ENCODE peak calls at places on chromosomes 3 and 15, in five cellular contexts. E is GM12878, S is HepG2, U is tibial nerve, P is stomach. V is an unnamed sample.

GRCh38 chr3:134463676-134464611 is 21.8 kb downstream of the ANAPC13 start:
- DNase-seq in E (no peak), S (no peak), U (peak; percentile 78), P (no peak), V (peak; percentile 58)

GRCh38 chr15:83766326-83766725 is 112.4 kb downstream of the ADAMTSL3 start:
- DNase-seq in E (no peak), S (no peak), U (no peak), P (no peak), V (no peak)

GRCh38 chr3:141045849-141046248 is 5.3 kb upstream of the SPSB4 start:
- DNase-seq in E (no peak), S (no peak), U (no peak), P (no peak), V (no peak)

GRCh38 chr15:71581406-71581930 is 228.9 kb upstream of the NR2E3 start:
- DNase-seq in E (no peak), S (no peak), U (no peak), P (no peak), V (no peak)

GRCh38 chr3:64222501-64222900 is 2.8 kb downstream of the PRICKLE2 start:
- DNase-seq in E (no peak), S (no peak), U (no peak), P (no peak), V (no peak)

GRCh38 chr15:66872394-66872793 is 170.4 kb downstream of the SMAD6 start:
- DNase-seq in E (no peak), S (no peak), U (no peak), P (no peak), V (no peak)

GRCh38 chr3:141940204-141940776 is 63.8 kb downstream of the ATP1B3 start:
- DNase-seq in E (no peak), S (no peak), U (no peak), P (no peak), V (peak; percentile 69)

GRCh38 chr3:191470080-191470479 is 9.1 kb downstream of the PYDC2 start:
- DNase-seq in E (no peak), S (no peak), U (no peak), P (no peak), V (no peak)

GRCh38 chr3:40407611-40408010 is 20.6 kb downstream of the ENTPD3 start:
- DNase-seq in E (no peak), S (no peak), U (no peak), P (no peak), V (no peak)

GRCh38 chr15:64846246-64846645 is 4.5 kb downstream of the PLEKHO2 start:
- DNase-seq in E (no peak), S (no peak), U (no peak), P (no peak), V (no peak)

GRCh38 chr15:89003865-89004725 is 84.2 kb upstream of the ABHD2 start:
- DNase-seq in E (no peak), S (peak; percentile 41), U (no peak), P (no peak), V (no peak)

GRCh38 chr15:69475769-69476358 is 23.2 kb downstream of the RPLP1 start:
- DNase-seq in E (no peak), S (peak; percentile 33), U (peak; percentile 92), P (peak; percentile 87), V (peak; percentile 84)

GRCh38 chr15:76286231-76286879 is 24.9 kb downstream of the ETFA start:
- DNase-seq in E (peak; percentile 28), S (no peak), U (no peak), P (no peak), V (no peak)

GRCh38 chr3:114435733-114436132 is 141.9 kb downstream of the TIGIT start:
- DNase-seq in E (no peak), S (no peak), U (no peak), P (no peak), V (no peak)

GRCh38 chr3:110479676-110480075 is 591.9 kb upstream of the NECTIN3 start:
- DNase-seq in E (no peak), S (no peak), U (no peak), P (no peak), V (no peak)

GRCh38 chr3:184180165-184180564 is 5.5 kb downstream of the AP2M1 start:
- DNase-seq in E (no peak), S (no peak), U (no peak), P (no peak), V (no peak)

GRCh38 chr3:11718582-11719405 is 75.1 kb upstream of the VGLL4 start:
- DNase-seq in E (no peak), S (peak; percentile 23), U (peak; percentile 51), P (peak; percentile 69), V (peak; percentile 54)

GRCh38 chr3:24494616-24495333 is at the start of gene THRB:
- DNase-seq in E (no peak), S (peak; percentile 56), U (peak; percentile 32), P (peak; percentile 74), V (peak; percentile 77)

GRCh38 chr15:100114100-100114499 is 227.7 kb downstream of the ADAMTS17 start:
- DNase-seq in E (no peak), S (no peak), U (peak; percentile 65), P (no peak), V (peak; percentile 20)

GRCh38 chr3:47003461-47004368 is 24.2 kb downstream of the NBEAL2 start:
- DNase-seq in E (no peak), S (no peak), U (no peak), P (no peak), V (no peak)

GRCh38 chr15:34018021-34018645 is 20.9 kb downstream of the AVEN start:
- DNase-seq in E (no peak), S (no peak), U (no peak), P (peak; percentile 29), V (peak; percentile 30)

GRCh38 chr15:90035095-90035834 is 34.1 kb downstream of the ZNF710 start:
- DNase-seq in E (no peak), S (peak; percentile 81), U (peak; percentile 42), P (peak; percentile 83), V (peak; percentile 55)

GRCh38 chr3:28916713-28917499 is 364.0 kb upstream of the RBMS3 start:
- DNase-seq in E (peak; percentile 61), S (no peak), U (peak; percentile 63), P (peak; percentile 26), V (peak; percentile 33)

GRCh38 chr15:70133296-70133695 is 35.6 kb upstream of the TLE3 start:
- DNase-seq in E (no peak), S (no peak), U (no peak), P (peak; percentile 61), V (no peak)

DNA sequence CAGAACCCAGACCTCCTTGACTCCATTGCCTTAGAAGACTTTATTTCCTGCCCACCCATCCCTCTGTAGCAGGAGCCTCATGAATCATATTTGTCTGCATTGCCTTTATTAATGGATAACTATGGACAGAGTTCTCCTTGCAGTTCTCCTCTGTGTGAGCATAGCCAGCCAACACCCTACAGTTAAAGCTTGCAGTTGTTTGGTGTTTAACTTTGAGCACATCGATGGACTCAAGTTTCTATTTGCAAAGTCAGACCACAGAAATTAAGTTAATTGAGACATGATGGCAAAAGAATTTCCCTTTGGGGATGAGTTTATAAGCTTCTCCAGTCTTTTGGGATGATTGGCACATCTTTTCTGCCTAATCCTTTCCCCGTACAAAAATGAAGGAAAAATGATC is 399.0 kb upstream of the THBS1 start:
- DNase-seq in E (no peak), S (peak; percentile 52), U (no peak), P (no peak), V (no peak)
- TF ChIP-seq EP300 in E (no peak), S (no peak), U (no peak), P (no peak), V (no peak)

GRCh38 chr3:27119639-27120038 is 249.5 kb downstream of the NEK10 start:
- DNase-seq in E (no peak), S (no peak), U (no peak), P (no peak), V (no peak)
- H3K36me3 ChIP-seq in E (no peaks in the 10 kb centered on the region), S (no peaks in the 10 kb centered on the region), U (no peaks in the 10 kb centered on the region), P (no peaks in the 10 kb centered on the region), V (no peaks in the 10 kb centered on the region)

GRCh38 chr3:190442240-190442639 is 7.5 kb downstream of the TMEM207 start:
- DNase-seq in E (no peak), S (no peak), U (no peak), P (no peak), V (no peak)
- TF ChIP-seq EP300 in E (no peak), S (no peak), U (no peak), P (no peak), V (no peak)

DNA sequence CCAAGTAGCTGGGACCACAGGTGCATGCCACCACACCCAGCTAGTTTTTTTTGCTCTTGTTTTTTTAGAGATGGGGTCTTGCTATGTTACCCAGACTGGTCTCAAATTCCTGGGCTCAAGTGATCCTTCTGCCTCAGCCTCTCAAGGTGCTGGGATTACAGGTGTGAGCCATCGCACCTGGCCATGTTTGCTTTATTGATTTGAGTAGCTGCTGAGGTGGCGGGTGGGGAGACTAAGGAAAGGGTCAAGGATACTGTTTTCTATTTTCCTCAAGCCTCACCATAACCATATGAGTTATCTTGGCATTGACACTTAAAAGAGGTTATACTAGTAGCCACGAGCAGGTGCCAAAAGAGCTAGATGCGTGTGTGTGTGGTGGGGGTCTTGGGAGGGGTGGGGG is 39.0 kb downstream of the CYFIP1 start:
- DNase-seq in E (no peak), S (no peak), U (no peak), P (no peak), V (no peak)
- H3K36me3 ChIP-seq in E (peaks cover 3% of the 10 kb centered on the region), S (peaks cover 64% of the 10 kb centered on the region), U (peaks cover 3% of the 10 kb centered on the region), P (peaks cover 99% of the 10 kb centered on the region), V (peaks cover 36% of the 10 kb centered on the region)

GRCh38 chr15:75065851-75066509 is 42.6 kb downstream of the PPCDC start:
- DNase-seq in E (no peak), S (peak; percentile 44), U (no peak), P (no peak), V (no peak)
- TF ChIP-seq EP300 in E (no peak), S (no peak), U (no peak), P (no peak), V (no peak)

DNA sequence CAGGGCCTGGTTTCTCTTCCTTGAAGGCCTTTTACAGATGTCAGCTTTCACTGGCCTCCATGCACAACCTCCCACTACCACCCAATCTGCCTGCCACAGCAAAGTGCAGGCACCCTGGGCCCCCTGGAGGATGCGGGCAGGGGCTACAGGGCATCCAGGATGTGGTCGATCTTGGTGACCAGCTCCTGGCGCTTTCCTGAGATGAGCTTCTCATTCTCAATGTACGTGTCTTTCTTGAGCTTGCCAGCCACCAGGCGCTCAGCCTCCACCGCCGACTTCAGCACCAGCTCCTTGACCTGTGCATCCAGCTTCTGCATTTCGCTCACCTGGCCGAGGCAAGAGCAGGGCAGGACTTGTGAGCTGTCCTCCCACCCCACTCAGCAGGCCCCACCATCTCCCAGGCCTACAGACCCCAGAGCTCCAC is 30.3 kb downstream of the RPN1 start:
- DNase-seq in E (no peak), S (no peak), U (no peak), P (no peak), V (no peak)
- H3K36me3 ChIP-seq in E (peaks cover 38% of the 10 kb centered on the region), S (peaks cover 56% of the 10 kb centered on the region), U (no peaks in the 10 kb centered on the region), P (peaks cover 67% of the 10 kb centered on the region), V (peaks cover 38% of the 10 kb centered on the region)

DNA sequence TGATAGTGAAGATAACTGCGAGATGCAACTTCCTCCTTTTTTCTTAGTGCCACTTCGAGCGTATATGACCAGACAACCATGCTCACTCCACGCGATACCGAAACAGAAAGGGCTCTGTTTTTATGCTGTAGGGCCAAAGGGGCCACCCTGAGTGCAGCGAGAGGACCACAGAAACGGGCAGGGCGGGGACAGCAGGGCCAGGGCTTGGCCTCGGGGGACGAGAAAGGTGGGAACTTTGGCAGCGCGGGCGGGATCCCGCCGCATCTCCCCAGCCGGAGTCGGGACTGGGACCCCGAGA is 480 bp downstream of the VPS13C start:
- DNase-seq in E (peak; percentile 72), S (peak; percentile 61), U (peak; percentile 29), P (peak; percentile 55), V (peak; percentile 76)
- TF ChIP-seq EP300 in E (no peak), S (no peak), U (no peak), P (no peak), V (no peak)

GRCh38 chr15:43433661-43434303 is 59.2 kb downstream of the TP53BP1 start:
- DNase-seq in E (no peak), S (no peak), U (no peak), P (no peak), V (no peak)
- H3K36me3 ChIP-seq in E (peaks cover 23% of the 10 kb centered on the region), S (peaks cover 33% of the 10 kb centered on the region), U (peaks cover 7% of the 10 kb centered on the region), P (peaks cover 89% of the 10 kb centered on the region), V (no peaks in the 10 kb centered on the region)

V was measured in transverse colon.